ENCODE peak calls at places on chromosomes 7 and 10, in eight cellular contexts. G, N, T, K, M, W, O and B are unnamed samples.

GRCh38 chr7:79608005-79608404 is 154.5 kb upstream of the MAGI2 start:
- DNase-seq in G (no peak), N (no peak), T (no peak), K (no peak), M (no peak), W (no peak), O (no peak), B (no peak)

GRCh38 chr10:109898666-109899577 is 24.4 kb downstream of the XPNPEP1 start:
- DNase-seq in G (peak), N (no peak), T (peak), K (no peak), M (peak), W (no peak), O (no peak), B (no peak)

GRCh38 chr10:28587970-28588290 is 55.0 kb downstream of the WAC start:
- DNase-seq in G (peak), N (no peak), T (peak), K (no peak), M (peak), W (no peak), O (no peak), B (no peak)

GRCh38 chr7:24388212-24388611 is 104.2 kb downstream of the NPY start:
- DNase-seq in G (no peak), N (no peak), T (no peak), K (no peak), M (no peak), W (no peak), O (no peak), B (no peak)

GRCh38 chr10:93819520-93819919 is 61.8 kb downstream of the LGI1 start:
- DNase-seq in G (no peak), N (no peak), T (no peak), K (no peak), M (no peak), W (no peak), O (no peak), B (no peak)

GRCh38 chr7:133562617-133563016 is 309.7 kb downstream of the EXOC4 start:
- DNase-seq in G (peak), N (no peak), T (peak), K (no peak), M (no peak), W (no peak), O (no peak), B (no peak)

GRCh38 chr10:60429084-60429849 is 39.6 kb upstream of the ANK3 start:
- DNase-seq in G (peak), N (no peak), T (peak), K (no peak), M (peak), W (no peak), O (no peak), B (no peak)

GRCh38 chr7:91749418-91749817 is 131.1 kb downstream of the MTERF1 start:
- DNase-seq in G (no peak), N (no peak), T (no peak), K (no peak), M (no peak), W (no peak), O (no peak), B (no peak)

GRCh38 chr10:8633909-8634308 is 579.4 kb downstream of the GATA3 start:
- DNase-seq in G (no peak), N (no peak), T (no peak), K (no peak), M (no peak), W (no peak), O (no peak), B (peak)

GRCh38 chr10:19488592-19489280 is 327.5 kb upstream of the PLXDC2 start:
- DNase-seq in G (no peak), N (no peak), T (no peak), K (peak), M (peak), W (peak), O (peak), B (no peak)

DNA sequence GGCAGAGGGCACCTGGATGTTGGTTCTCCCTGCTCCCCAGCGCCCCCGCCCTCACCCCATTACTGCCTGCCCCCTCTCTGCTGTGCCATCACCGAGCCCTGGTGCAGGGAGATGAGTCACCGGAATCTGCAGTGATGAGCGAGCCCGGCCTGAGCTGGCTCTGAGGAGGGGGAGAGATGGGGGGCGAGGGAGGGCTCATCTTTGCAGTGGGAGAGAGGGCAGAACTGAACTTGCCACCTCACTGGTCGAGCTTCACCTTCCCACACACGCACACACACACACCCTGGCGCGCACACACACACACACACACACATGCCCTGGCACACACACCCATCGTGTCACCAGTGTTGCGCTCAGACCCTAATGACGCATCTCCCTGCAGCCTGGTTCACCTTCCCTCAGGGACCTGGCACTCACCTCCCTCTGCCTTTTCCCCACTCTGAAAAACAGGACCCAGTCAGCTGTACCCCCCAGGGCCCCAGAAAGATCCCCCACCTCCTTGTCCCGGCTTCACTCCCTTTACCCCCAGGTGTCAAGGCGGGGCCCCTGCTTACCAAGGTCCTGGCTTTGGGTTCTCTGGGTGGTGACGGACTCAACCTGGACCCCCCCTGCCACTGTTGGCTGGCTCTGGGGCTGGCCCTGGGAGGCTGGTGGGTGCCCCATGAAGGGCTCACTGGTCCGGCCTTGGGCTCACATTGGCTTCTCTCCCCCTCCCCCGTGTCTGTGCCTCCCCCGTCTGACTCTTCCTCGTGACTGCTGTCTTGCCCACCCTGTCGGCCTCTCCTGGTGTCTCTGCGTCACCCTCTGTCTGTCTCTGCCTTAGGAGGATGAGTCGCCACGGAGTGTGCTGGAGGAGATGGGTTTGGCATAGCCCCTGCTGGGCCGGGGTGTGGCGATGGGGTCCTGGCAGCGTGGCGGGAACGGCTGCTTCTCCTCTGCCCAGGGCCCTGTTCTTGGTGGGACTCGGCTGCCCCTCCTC is 5.4 kb downstream of the VGF start:
- DNase-seq in G (peak), N (no peak), T (no peak), K (no peak), M (no peak), W (no peak), O (no peak), B (no peak)
- H3K27ac ChIP-seq in G (no peak), N (no peak), T (no peak), K (no peak), M (no peak), W (no peak), O (no peak), B (peak)

GRCh38 chr10:77223532-77224460 is 413.8 kb downstream of the KCNMA1 start:
- DNase-seq in G (no peak), N (no peak), T (no peak), K (no peak), M (peak), W (peak), O (no peak), B (no peak)
- H3K4me3 ChIP-seq in G (no peak), N (no peak), T (no peak), K (no peak), M (no peak), W (no peak), O (no peak), B (no peak)

GRCh38 chr7:75663302-75663907 is 75.3 kb downstream of the HIP1 start:
- DNase-seq in G (no peak), N (no peak), T (no peak), K (no peak), M (no peak), W (no peak), O (no peak), B (no peak)

GRCh38 chr7:75660566-75661215 is 78.0 kb downstream of the HIP1 start:
- DNase-seq in G (no peak), N (no peak), T (no peak), K (no peak), M (no peak), W (no peak), O (no peak), B (no peak)

GRCh38 chr7:75658802-75659201 is 79.9 kb downstream of the HIP1 start:
- DNase-seq in G (no peak), N (no peak), T (no peak), K (no peak), M (no peak), W (no peak), O (no peak), B (no peak)

GRCh38 chr7:75658369-75658768 is 80.4 kb downstream of the HIP1 start:
- DNase-seq in G (no peak), N (no peak), T (no peak), K (no peak), M (no peak), W (no peak), O (no peak), B (no peak)

GRCh38 chr7:75662579-75663301 is 76.0 kb downstream of the HIP1 start:
- DNase-seq in G (no peak), N (no peak), T (no peak), K (no peak), M (no peak), W (no peak), O (no peak), B (no peak)
- H3K27ac ChIP-seq in G (no peak), N (peak), T (no peak), K (no peak), M (no peak), W (no peak), O (no peak), B (no peak)

GRCh38 chr7:149070372-149071140 is 20.0 kb downstream of the ZNF786 start:
- DNase-seq in G (no peak), N (no peak), T (no peak), K (no peak), M (no peak), W (no peak), O (no peak), B (no peak)
- H3K4me3 ChIP-seq in G (no peak), N (no peak), T (no peak), K (no peak), M (no peak), W (no peak), O (no peak), B (no peak)